ENCODE peak calls at places on chromosomes 2 and 18, in five cellular contexts. One of them, this sample, is unnamed.

GRCh38 chr18:49081511-49082146 is 130.9 kb upstream of the SMAD7 start:
- DNase-seq in endothelial cell of umbilical vein: no peak
- DNase-seq in GM12878: no peak
- DNase-seq in HAP-1: no peak
- DNase-seq in fibroblast of mammary gland: no peak
- DNase-seq in this sample: no peak

GRCh38 chr2:73111300-73112025 is 1.3 kb downstream of the RAB11FIP5 start:
- DNase-seq in endothelial cell of umbilical vein: peak
- DNase-seq in GM12878: no peak
- DNase-seq in HAP-1: peak
- DNase-seq in fibroblast of mammary gland: peak
- DNase-seq in this sample: peak

GRCh38 chr2:200443376-200443775 is 66.5 kb downstream of the KCTD18 start:
- DNase-seq in endothelial cell of umbilical vein: no peak
- DNase-seq in GM12878: no peak
- DNase-seq in HAP-1: no peak
- DNase-seq in fibroblast of mammary gland: no peak
- DNase-seq in this sample: no peak

GRCh38 chr2:158191076-158191566 is 89.4 kb downstream of the UPP2 start:
- DNase-seq in endothelial cell of umbilical vein: no peak
- DNase-seq in GM12878: peak
- DNase-seq in HAP-1: no peak
- DNase-seq in fibroblast of mammary gland: no peak
- DNase-seq in this sample: no peak

GRCh38 chr2:240355001-240355891 is 80.2 kb upstream of the GPC1 start:
- DNase-seq in endothelial cell of umbilical vein: no peak
- DNase-seq in GM12878: no peak
- DNase-seq in HAP-1: no peak
- DNase-seq in fibroblast of mammary gland: peak
- DNase-seq in this sample: no peak

GRCh38 chr2:71720283-71720560 is 266.9 kb downstream of the DYSF start:
- DNase-seq in endothelial cell of umbilical vein: no peak
- DNase-seq in GM12878: no peak
- DNase-seq in HAP-1: no peak
- DNase-seq in fibroblast of mammary gland: no peak
- DNase-seq in this sample: no peak

GRCh38 chr2:33411765-33412164 is 64.7 kb upstream of the RASGRP3 start:
- DNase-seq in endothelial cell of umbilical vein: no peak
- DNase-seq in GM12878: no peak
- DNase-seq in HAP-1: no peak
- DNase-seq in fibroblast of mammary gland: peak
- DNase-seq in this sample: no peak

GRCh38 chr2:73893764-73894474 is 1.1 kb downstream of the ACTG2 start:
- DNase-seq in endothelial cell of umbilical vein: no peak
- DNase-seq in GM12878: no peak
- DNase-seq in HAP-1: no peak
- DNase-seq in fibroblast of mammary gland: no peak
- DNase-seq in this sample: no peak

GRCh38 chr18:48539406-48540328 is 836 bp downstream of the CTIF start:
- DNase-seq in endothelial cell of umbilical vein: peak
- DNase-seq in GM12878: no peak
- DNase-seq in HAP-1: peak
- DNase-seq in fibroblast of mammary gland: peak
- DNase-seq in this sample: peak

GRCh38 chr2:7963787-7964186 is 718.1 kb upstream of the ID2 start:
- DNase-seq in endothelial cell of umbilical vein: no peak
- DNase-seq in GM12878: no peak
- DNase-seq in HAP-1: no peak
- DNase-seq in fibroblast of mammary gland: peak
- DNase-seq in this sample: no peak

GRCh38 chr2:128401680-128402079 is 83.0 kb upstream of the HS6ST1 start:
- DNase-seq in endothelial cell of umbilical vein: no peak
- DNase-seq in GM12878: no peak
- DNase-seq in HAP-1: no peak
- DNase-seq in fibroblast of mammary gland: no peak
- DNase-seq in this sample: no peak

GRCh38 chr2:205730701-205731271 is 48.5 kb downstream of the NRP2 start:
- DNase-seq in endothelial cell of umbilical vein: no peak
- DNase-seq in GM12878: no peak
- DNase-seq in HAP-1: no peak
- DNase-seq in fibroblast of mammary gland: peak
- DNase-seq in this sample: peak

GRCh38 chr2:25855065-25855464 is 23.2 kb downstream of the ASXL2 start:
- DNase-seq in endothelial cell of umbilical vein: no peak
- DNase-seq in GM12878: no peak
- DNase-seq in HAP-1: no peak
- DNase-seq in fibroblast of mammary gland: no peak
- DNase-seq in this sample: no peak

GRCh38 chr2:206127656-206128055 is 31.6 kb downstream of the NDUFS1 start:
- DNase-seq in endothelial cell of umbilical vein: no peak
- DNase-seq in GM12878: no peak
- DNase-seq in HAP-1: no peak
- DNase-seq in fibroblast of mammary gland: no peak
- DNase-seq in this sample: no peak

GRCh38 chr2:78676921-78677696 is 348.4 kb upstream of the REG3G start:
- DNase-seq in endothelial cell of umbilical vein: no peak
- DNase-seq in GM12878: no peak
- DNase-seq in HAP-1: no peak
- DNase-seq in fibroblast of mammary gland: no peak
- DNase-seq in this sample: no peak

GRCh38 chr18:25189391-25190185 is 162.4 kb downstream of the ZNF521 start:
- DNase-seq in endothelial cell of umbilical vein: no peak
- DNase-seq in GM12878: no peak
- DNase-seq in HAP-1: no peak
- DNase-seq in fibroblast of mammary gland: no peak
- DNase-seq in this sample: no peak

GRCh38 chr2:37797081-37797480 is 125.6 kb upstream of the CDC42EP3 start:
- DNase-seq in endothelial cell of umbilical vein: no peak
- DNase-seq in GM12878: no peak
- DNase-seq in HAP-1: no peak
- DNase-seq in fibroblast of mammary gland: peak
- DNase-seq in this sample: peak

GRCh38 chr2:37168217-37168981 is 11.6 kb upstream of the EIF2AK2 start:
- DNase-seq in endothelial cell of umbilical vein: peak
- DNase-seq in GM12878: no peak
- DNase-seq in HAP-1: peak
- DNase-seq in fibroblast of mammary gland: peak
- DNase-seq in this sample: peak

GRCh38 chr18:59063300-59063895 is 76.3 kb upstream of the SEC11C start:
- DNase-seq in endothelial cell of umbilical vein: no peak
- DNase-seq in GM12878: peak
- DNase-seq in HAP-1: no peak
- DNase-seq in fibroblast of mammary gland: no peak
- DNase-seq in this sample: no peak

GRCh38 chr2:234450431-234451095 is 46.3 kb downstream of the ARL4C start:
- DNase-seq in endothelial cell of umbilical vein: no peak
- DNase-seq in GM12878: no peak
- DNase-seq in HAP-1: peak
- DNase-seq in fibroblast of mammary gland: no peak
- DNase-seq in this sample: no peak

GRCh38 chr2:181037922-181038321 is 57.5 kb downstream of the UBE2E3 start:
- DNase-seq in endothelial cell of umbilical vein: no peak
- DNase-seq in GM12878: no peak
- DNase-seq in HAP-1: no peak
- DNase-seq in fibroblast of mammary gland: peak
- DNase-seq in this sample: peak

GRCh38 chr2:210370562-210370961 is 55.6 kb upstream of the MYL1 start:
- DNase-seq in endothelial cell of umbilical vein: no peak
- DNase-seq in GM12878: no peak
- DNase-seq in HAP-1: no peak
- DNase-seq in fibroblast of mammary gland: no peak
- DNase-seq in this sample: no peak

GRCh38 chr2:29123584-29124349 is 8.6 kb downstream of the CLIP4 start:
- DNase-seq in endothelial cell of umbilical vein: peak
- DNase-seq in GM12878: no peak
- DNase-seq in HAP-1: no peak
- DNase-seq in fibroblast of mammary gland: peak
- DNase-seq in this sample: no peak

GRCh38 chr2:178542161-178542560 is 61.9 kb downstream of the PLEKHA3 start:
- DNase-seq in endothelial cell of umbilical vein: no peak
- DNase-seq in GM12878: no peak
- DNase-seq in HAP-1: no peak
- DNase-seq in fibroblast of mammary gland: no peak
- DNase-seq in this sample: no peak

GRCh38 chr2:133541797-133542196 is 26.5 kb downstream of the NCKAP5 start:
- DNase-seq in endothelial cell of umbilical vein: no peak
- DNase-seq in GM12878: no peak
- DNase-seq in HAP-1: no peak
- DNase-seq in fibroblast of mammary gland: no peak
- DNase-seq in this sample: no peak

GRCh38 chr2:134407154-134407890 is 153.4 kb downstream of the MGAT5 start:
- DNase-seq in endothelial cell of umbilical vein: no peak
- DNase-seq in GM12878: no peak
- DNase-seq in HAP-1: no peak
- DNase-seq in fibroblast of mammary gland: no peak
- DNase-seq in this sample: no peak

GRCh38 chr2:127472268-127472667 is 54.0 kb downstream of the IWS1 start:
- DNase-seq in endothelial cell of umbilical vein: no peak
- DNase-seq in GM12878: no peak
- DNase-seq in HAP-1: no peak
- DNase-seq in fibroblast of mammary gland: no peak
- DNase-seq in this sample: no peak

GRCh38 chr2:167438206-167438605 is 549.9 kb downstream of the XIRP2 start:
- DNase-seq in endothelial cell of umbilical vein: peak
- DNase-seq in GM12878: no peak
- DNase-seq in HAP-1: no peak
- DNase-seq in fibroblast of mammary gland: peak
- DNase-seq in this sample: peak

GRCh38 chr2:238803996-238804395 is 43.9 kb upstream of the TWIST2 start:
- DNase-seq in endothelial cell of umbilical vein: no peak
- DNase-seq in GM12878: no peak
- DNase-seq in HAP-1: no peak
- DNase-seq in fibroblast of mammary gland: no peak
- DNase-seq in this sample: no peak

GRCh38 chr2:150357770-150358467 is 129.5 kb downstream of the RND3 start:
- DNase-seq in endothelial cell of umbilical vein: no peak
- DNase-seq in GM12878: peak
- DNase-seq in HAP-1: no peak
- DNase-seq in fibroblast of mammary gland: no peak
- DNase-seq in this sample: no peak

GRCh38 chr2:217900780-217901360 is 101.9 kb downstream of the TNS1 start:
- DNase-seq in endothelial cell of umbilical vein: no peak
- DNase-seq in GM12878: no peak
- DNase-seq in HAP-1: no peak
- DNase-seq in fibroblast of mammary gland: no peak
- DNase-seq in this sample: no peak

GRCh38 chr2:54556659-54557121 is 100.6 kb downstream of the SPTBN1 start:
- DNase-seq in endothelial cell of umbilical vein: no peak
- DNase-seq in GM12878: no peak
- DNase-seq in HAP-1: no peak
- DNase-seq in fibroblast of mammary gland: peak
- DNase-seq in this sample: peak

GRCh38 chr2:70991142-70991541 is 3.5 kb downstream of the TEX261 start:
- DNase-seq in endothelial cell of umbilical vein: no peak
- DNase-seq in GM12878: no peak
- DNase-seq in HAP-1: no peak
- DNase-seq in fibroblast of mammary gland: no peak
- DNase-seq in this sample: no peak

GRCh38 chr18:75214766-75215515 is 4.3 kb downstream of the TSHZ1 start:
- DNase-seq in endothelial cell of umbilical vein: no peak
- DNase-seq in GM12878: no peak
- DNase-seq in HAP-1: no peak
- DNase-seq in fibroblast of mammary gland: no peak
- DNase-seq in this sample: no peak

GRCh38 chr18:25229080-25229479 is 122.9 kb downstream of the ZNF521 start:
- DNase-seq in endothelial cell of umbilical vein: peak
- DNase-seq in GM12878: no peak
- DNase-seq in HAP-1: no peak
- DNase-seq in fibroblast of mammary gland: peak
- DNase-seq in this sample: no peak

GRCh38 chr2:147364597-147364996 is 480.2 kb upstream of the ACVR2A start:
- DNase-seq in endothelial cell of umbilical vein: no peak
- DNase-seq in GM12878: no peak
- DNase-seq in HAP-1: no peak
- DNase-seq in fibroblast of mammary gland: no peak
- DNase-seq in this sample: no peak

GRCh38 chr18:4107049-4107459 is 348.1 kb downstream of the DLGAP1 start:
- DNase-seq in endothelial cell of umbilical vein: no peak
- DNase-seq in GM12878: no peak
- DNase-seq in HAP-1: peak
- DNase-seq in fibroblast of mammary gland: no peak
- DNase-seq in this sample: no peak

DNA sequence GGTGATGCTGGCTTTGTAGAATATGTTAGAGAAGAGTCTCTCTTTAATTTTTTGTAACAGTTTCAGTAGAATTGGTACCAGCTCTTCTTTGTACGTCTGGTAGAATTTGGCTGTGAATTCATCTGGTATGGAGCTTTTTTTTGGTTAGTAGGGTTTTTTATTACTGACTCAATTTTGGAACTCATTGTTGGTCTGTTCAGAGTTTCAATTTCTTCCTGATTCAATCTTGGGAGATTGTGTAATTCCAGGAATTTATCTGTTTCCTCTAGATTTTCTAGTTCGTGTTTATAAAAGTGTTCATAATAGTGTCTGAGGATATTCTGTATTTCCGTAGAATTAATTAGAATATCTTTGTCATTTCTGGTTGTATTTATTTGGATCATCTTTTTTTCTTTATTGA is 943.5 kb downstream of the TRIB2 start:
- DNase-seq in endothelial cell of umbilical vein: no peak
- DNase-seq in GM12878: no peak
- DNase-seq in HAP-1: no peak
- DNase-seq in fibroblast of mammary gland: peak
- DNase-seq in this sample: no peak
- H3K4me3 ChIP-seq in endothelial cell of umbilical vein: no peak
- H3K4me3 ChIP-seq in GM12878: no peak
- H3K4me3 ChIP-seq in HAP-1: no peak
- H3K4me3 ChIP-seq in fibroblast of mammary gland: no peak
- H3K4me3 ChIP-seq in this sample: no peak

GRCh38 chr2:99066602-99067001 is 74.9 kb upstream of the C2orf15 start:
- DNase-seq in endothelial cell of umbilical vein: peak
- DNase-seq in GM12878: peak
- DNase-seq in HAP-1: no peak
- DNase-seq in fibroblast of mammary gland: peak
- DNase-seq in this sample: peak
- H3K4me3 ChIP-seq in endothelial cell of umbilical vein: peak
- H3K4me3 ChIP-seq in GM12878: peak
- H3K4me3 ChIP-seq in HAP-1: no peak
- H3K4me3 ChIP-seq in fibroblast of mammary gland: no peak
- H3K4me3 ChIP-seq in this sample: no peak

GRCh38 chr2:149038442-149039212 is at the start of gene LYPD6B:
- DNase-seq in endothelial cell of umbilical vein: no peak
- DNase-seq in GM12878: no peak
- DNase-seq in HAP-1: peak
- DNase-seq in fibroblast of mammary gland: no peak
- DNase-seq in this sample: peak
- H3K4me3 ChIP-seq in endothelial cell of umbilical vein: no peak
- H3K4me3 ChIP-seq in GM12878: peak
- H3K4me3 ChIP-seq in HAP-1: peak
- H3K4me3 ChIP-seq in fibroblast of mammary gland: no peak
- H3K4me3 ChIP-seq in this sample: peak

DNA sequence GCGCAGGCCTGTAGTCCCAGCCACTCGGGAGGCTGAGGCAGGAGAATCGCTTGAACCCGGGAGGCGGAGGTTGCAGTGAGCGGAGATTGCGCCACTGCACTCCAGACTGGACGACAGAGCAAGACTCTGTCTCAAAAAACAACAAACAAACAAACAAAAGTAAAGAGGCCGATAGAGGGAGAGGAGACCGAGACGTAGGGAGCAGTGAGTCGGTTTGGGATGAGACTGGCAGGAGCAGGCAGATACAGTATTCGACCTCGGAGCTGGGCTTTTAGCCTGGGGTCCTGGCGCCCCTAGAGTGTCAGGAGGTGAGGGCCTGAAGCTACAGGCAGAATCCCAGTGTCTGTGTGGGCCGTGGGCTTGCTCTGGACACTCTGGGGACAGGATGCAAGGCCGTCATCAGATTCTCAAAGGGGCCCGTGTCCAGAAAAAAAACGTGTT is 51.2 kb downstream of the SLC4A1AP start:
- DNase-seq in endothelial cell of umbilical vein: no peak
- DNase-seq in GM12878: no peak
- DNase-seq in HAP-1: no peak
- DNase-seq in fibroblast of mammary gland: no peak
- DNase-seq in this sample: no peak
- H3K4me3 ChIP-seq in endothelial cell of umbilical vein: peak
- H3K4me3 ChIP-seq in GM12878: peak
- H3K4me3 ChIP-seq in HAP-1: peak
- H3K4me3 ChIP-seq in fibroblast of mammary gland: peak
- H3K4me3 ChIP-seq in this sample: peak